ENCODE peak calls at places on chromosomes 3 and 15, in ten cellular contexts. P is NCI-H748 treated with DMSO at 0.1 percent for 48 hours, I is brain microvascular endothelial cell, F is fibroblast of lung, Y is HT1080, S is gastrocnemius medialis, J is HTR-8/SVneo, U is endodermal cell, H is NCI-H1105, Q is transverse colon. V is an unnamed sample.

GRCh38 chr3:17444865-17445264 is 297.6 kb downstream of the TBC1D5 start:
- DNase-seq in P (no peak), I (no peak), F (no peak), Y (no peak), S (no peak), J (no peak), U (no peak), H (no peak), Q (no peak), V (no peak)

GRCh38 chr3:61936344-61936937 is 375.1 kb downstream of the PTPRG start:
- DNase-seq in P (no peak), I (peak; percentile 25), F (no peak), Y (peak; percentile 42), S (no peak), J (no peak), U (peak; percentile 84), H (no peak), Q (peak; percentile 13), V (no peak)

GRCh38 chr3:123660900-123661299 is 76.0 kb upstream of the HACD2 start:
- DNase-seq in P (no peak), I (peak; percentile 94), F (peak; percentile 100), Y (no peak), S (peak; percentile 75), J (no peak), U (no peak), H (peak; percentile 88), Q (peak; percentile 91), V (no peak)

GRCh38 chr3:51718547-51719412 is 11.9 kb downstream of the GRM2 start:
- DNase-seq in P (peak; percentile 16), I (peak; percentile 25), F (peak; percentile 7), Y (peak; percentile 62), S (peak; percentile 27), J (peak; percentile 67), U (peak; percentile 96), H (peak; percentile 48), Q (peak; percentile 73), V (peak; percentile 10)

GRCh38 chr3:151581046-151581445 is 120.2 kb upstream of the IGSF10 start:
- DNase-seq in P (no peak), I (peak; percentile 13), F (peak; percentile 73), Y (no peak), S (no peak), J (no peak), U (no peak), H (no peak), Q (no peak), V (no peak)

GRCh38 chr3:195746346-195746745 is 25.6 kb downstream of the MUC20 start:
- DNase-seq in P (no peak), I (no peak), F (no peak), Y (no peak), S (no peak), J (no peak), U (no peak), H (no peak), Q (no peak), V (no peak)

GRCh38 chr15:92643849-92644815 is 11.4 kb downstream of the FAM174B start:
- DNase-seq in P (no peak), I (no peak), F (no peak), Y (no peak), S (no peak), J (no peak), U (peak; percentile 52), H (no peak), Q (no peak), V (peak; percentile 70)

GRCh38 chr3:36298188-36298587 is 82.1 kb upstream of the STAC start:
- DNase-seq in P (no peak), I (no peak), F (no peak), Y (no peak), S (no peak), J (no peak), U (no peak), H (no peak), Q (no peak), V (no peak)

GRCh38 chr3:74897006-74897405 is 282.5 kb upstream of the CNTN3 start:
- DNase-seq in P (peak; percentile 30), I (no peak), F (no peak), Y (peak; percentile 21), S (no peak), J (no peak), U (no peak), H (no peak), Q (no peak), V (no peak)

GRCh38 chr15:25727116-25727515 is 136.0 kb downstream of the ATP10A start:
- DNase-seq in P (no peak), I (no peak), F (no peak), Y (no peak), S (no peak), J (no peak), U (no peak), H (no peak), Q (no peak), V (no peak)

V was measured in Caki2.